ENCODE peak calls at places on chromosomes 6 and 20, in four cellular contexts. One of them, this sample, is unnamed. For H3K36me3, the result is how much of the 10 kb centered on the place peaks cover.

GRCh38 chr6:148926478-148926877 is 179.6 kb downstream of the UST start:
- DNase-seq in CD8-positive, alpha-beta T cell: no peak
- DNase-seq in tibial artery: peak
- DNase-seq in iPS DF 6.9: no peak
- DNase-seq in this sample: no peak

GRCh38 chr20:61935926-61936700 is 129.6 kb downstream of the TAF4 start:
- DNase-seq in iPS DF 6.9: no peak
- DNase-seq in CD8-positive, alpha-beta T cell: no peak
- DNase-seq in tibial artery: peak
- DNase-seq in this sample: no peak

GRCh38 chr6:111105578-111105977 is 18.3 kb downstream of the SLC16A10 start:
- DNase-seq in tibial artery: no peak
- DNase-seq in iPS DF 6.9: no peak
- DNase-seq in CD8-positive, alpha-beta T cell: no peak
- DNase-seq in this sample: peak

GRCh38 chr6:137892271-137892708 is 25.2 kb downstream of the TNFAIP3 start:
- DNase-seq in iPS DF 6.9: no peak
- DNase-seq in CD8-positive, alpha-beta T cell: no peak
- DNase-seq in tibial artery: no peak
- DNase-seq in this sample: no peak

GRCh38 chr6:148548065-148548748 is 198.6 kb upstream of the UST start:
- DNase-seq in tibial artery: no peak
- DNase-seq in CD8-positive, alpha-beta T cell: no peak
- DNase-seq in iPS DF 6.9: no peak
- DNase-seq in this sample: no peak

GRCh38 chr6:144265061-144265357 is 20.1 kb upstream of the UTRN start:
- DNase-seq in CD8-positive, alpha-beta T cell: no peak
- DNase-seq in iPS DF 6.9: no peak
- DNase-seq in tibial artery: no peak
- DNase-seq in this sample: no peak

GRCh38 chr6:109381007-109381746 is 1.1 kb downstream of the CD164 start:
- DNase-seq in tibial artery: no peak
- DNase-seq in CD8-positive, alpha-beta T cell: no peak
- DNase-seq in iPS DF 6.9: no peak
- DNase-seq in this sample: no peak

GRCh38 chr6:147852772-147853171 is 344.3 kb downstream of the SAMD5 start:
- DNase-seq in tibial artery: no peak
- DNase-seq in iPS DF 6.9: no peak
- DNase-seq in CD8-positive, alpha-beta T cell: no peak
- DNase-seq in this sample: no peak

GRCh38 chr6:82248233-82248735 is 740 bp upstream of the IBTK start:
- DNase-seq in tibial artery: no peak
- DNase-seq in iPS DF 6.9: no peak
- DNase-seq in CD8-positive, alpha-beta T cell: no peak
- DNase-seq in this sample: no peak

GRCh38 chr6:73451166-73452106 is 661 bp downstream of the CGAS start:
- DNase-seq in CD8-positive, alpha-beta T cell: peak
- DNase-seq in iPS DF 6.9: no peak
- DNase-seq in tibial artery: peak
- DNase-seq in this sample: peak

GRCh38 chr6:165611294-165611693 is 51.7 kb downstream of the PDE10A start:
- DNase-seq in CD8-positive, alpha-beta T cell: no peak
- DNase-seq in iPS DF 6.9: no peak
- DNase-seq in tibial artery: no peak
- DNase-seq in this sample: no peak

GRCh38 chr6:166402582-166403277 is 20.0 kb upstream of the MPC1 start:
- DNase-seq in tibial artery: no peak
- DNase-seq in CD8-positive, alpha-beta T cell: no peak
- DNase-seq in iPS DF 6.9: no peak
- DNase-seq in this sample: no peak

GRCh38 chr6:150179030-150179429 is 36.2 kb downstream of the PPP1R14C start:
- DNase-seq in iPS DF 6.9: no peak
- DNase-seq in tibial artery: no peak
- DNase-seq in CD8-positive, alpha-beta T cell: no peak
- DNase-seq in this sample: no peak

GRCh38 chr6:101083533-101084172 is 202.5 kb upstream of the ASCC3 start:
- DNase-seq in CD8-positive, alpha-beta T cell: no peak
- DNase-seq in iPS DF 6.9: no peak
- DNase-seq in tibial artery: no peak
- DNase-seq in this sample: no peak

GRCh38 chr20:24701668-24702067 is 232.2 kb downstream of the SYNDIG1 start:
- DNase-seq in tibial artery: no peak
- DNase-seq in iPS DF 6.9: no peak
- DNase-seq in CD8-positive, alpha-beta T cell: no peak
- DNase-seq in this sample: no peak

GRCh38 chr6:130018830-130019795 is 732 bp downstream of the L3MBTL3 start:
- DNase-seq in tibial artery: peak
- DNase-seq in CD8-positive, alpha-beta T cell: peak
- DNase-seq in iPS DF 6.9: no peak
- DNase-seq in this sample: peak

GRCh38 chr6:130020892-130021483 is 2.6 kb downstream of the L3MBTL3 start:
- DNase-seq in iPS DF 6.9: no peak
- DNase-seq in tibial artery: peak
- DNase-seq in CD8-positive, alpha-beta T cell: peak
- DNase-seq in this sample: peak

GRCh38 chr6:130019796-130020105 is 1.4 kb downstream of the L3MBTL3 start:
- DNase-seq in iPS DF 6.9: no peak
- DNase-seq in CD8-positive, alpha-beta T cell: no peak
- DNase-seq in tibial artery: no peak
- DNase-seq in this sample: no peak

GRCh38 chr6:130018292-130018829 is at the start of gene L3MBTL3:
- DNase-seq in iPS DF 6.9: no peak
- DNase-seq in CD8-positive, alpha-beta T cell: peak
- DNase-seq in tibial artery: peak
- DNase-seq in this sample: peak

DNA sequence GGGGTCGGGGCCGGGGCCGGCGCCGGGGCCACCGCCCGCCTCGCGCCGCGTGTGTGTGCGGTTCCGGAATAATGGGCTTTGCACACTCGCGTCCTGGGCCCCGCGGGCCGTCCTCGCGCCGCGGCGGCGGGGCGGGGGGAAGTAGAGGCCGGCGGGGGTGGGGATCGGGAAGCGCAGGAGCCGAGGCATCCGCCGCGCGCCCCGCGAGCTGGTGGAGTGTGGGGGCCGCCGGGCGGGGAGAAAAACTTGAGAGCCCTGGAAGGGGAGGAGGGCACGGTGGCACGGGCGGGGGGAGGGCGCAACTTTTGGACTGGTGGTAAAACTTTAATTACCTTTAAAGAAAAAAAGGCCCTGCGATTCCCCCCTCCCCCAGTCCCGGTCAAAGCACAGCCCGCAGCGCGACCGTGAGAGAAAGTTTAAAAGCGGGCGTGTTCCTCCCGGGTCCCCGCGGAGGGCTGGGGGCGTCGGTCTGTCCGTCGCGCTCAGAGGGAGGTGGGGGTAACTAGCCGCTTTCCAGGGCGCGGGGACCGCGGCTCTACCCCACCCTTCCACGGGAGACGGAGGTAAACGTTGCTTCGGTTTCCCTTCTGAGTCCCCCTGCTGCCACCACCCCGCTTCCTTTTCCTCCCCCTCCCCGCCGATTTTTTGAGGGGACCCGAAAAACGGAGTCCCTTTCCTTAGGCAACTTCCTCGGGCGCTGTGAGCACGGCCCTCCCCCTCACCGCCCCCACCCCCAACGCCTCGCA is 1.9 kb downstream of the L3MBTL3 start:
- DNase-seq in CD8-positive, alpha-beta T cell: peak
- DNase-seq in iPS DF 6.9: no peak
- DNase-seq in tibial artery: peak
- DNase-seq in this sample: peak
- H3K27ac ChIP-seq in CD8-positive, alpha-beta T cell: peak
- H3K27ac ChIP-seq in iPS DF 6.9: no peak
- H3K27ac ChIP-seq in tibial artery: peak
- H3K27ac ChIP-seq in this sample: peak

GRCh38 chr6:83429269-83429668 is 1.6 kb downstream of the ME1 start:
- DNase-seq in CD8-positive, alpha-beta T cell: no peak
- DNase-seq in tibial artery: no peak
- DNase-seq in iPS DF 6.9: no peak
- DNase-seq in this sample: no peak
- H3K4me3 ChIP-seq in CD8-positive, alpha-beta T cell: no peak
- H3K4me3 ChIP-seq in tibial artery: peak
- H3K4me3 ChIP-seq in iPS DF 6.9: no peak
- H3K4me3 ChIP-seq in this sample: peak

GRCh38 chr6:158766621-158767435 is 52.3 kb downstream of the EZR start:
- DNase-seq in iPS DF 6.9: no peak
- DNase-seq in CD8-positive, alpha-beta T cell: no peak
- DNase-seq in tibial artery: no peak
- DNase-seq in this sample: no peak

GRCh38 chr6:158764188-158764849 is 54.8 kb downstream of the EZR start:
- DNase-seq in iPS DF 6.9: no peak
- DNase-seq in CD8-positive, alpha-beta T cell: no peak
- DNase-seq in tibial artery: no peak
- DNase-seq in this sample: no peak

GRCh38 chr6:158763440-158764187 is 55.6 kb downstream of the EZR start:
- DNase-seq in tibial artery: no peak
- DNase-seq in CD8-positive, alpha-beta T cell: no peak
- DNase-seq in iPS DF 6.9: no peak
- DNase-seq in this sample: no peak

GRCh38 chr6:158765509-158766068 is 53.6 kb downstream of the EZR start:
- DNase-seq in tibial artery: no peak
- DNase-seq in iPS DF 6.9: no peak
- DNase-seq in CD8-positive, alpha-beta T cell: no peak
- DNase-seq in this sample: no peak

DNA sequence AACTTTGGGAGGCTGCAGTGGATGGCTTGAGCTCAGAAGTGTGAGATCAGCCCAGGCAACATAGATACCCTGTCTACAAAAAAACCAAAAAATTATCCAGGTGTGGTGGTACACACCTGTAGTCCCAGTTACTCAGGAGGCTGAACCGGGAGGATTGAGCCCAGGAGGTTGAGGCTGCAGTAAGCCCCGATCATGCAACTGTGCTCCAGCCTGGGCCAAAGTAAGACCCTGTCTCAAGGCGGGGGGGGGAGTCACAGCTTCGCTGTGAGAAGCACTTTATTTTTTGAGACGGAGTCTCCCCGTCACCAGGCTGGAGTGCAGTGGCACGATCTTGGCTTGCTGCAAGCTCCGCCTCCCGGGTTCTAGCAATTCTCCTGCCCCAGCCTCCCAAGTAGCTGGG is 54.2 kb downstream of the EZR start:
- DNase-seq in iPS DF 6.9: no peak
- DNase-seq in tibial artery: no peak
- DNase-seq in CD8-positive, alpha-beta T cell: no peak
- DNase-seq in this sample: no peak
- H3K36me3 ChIP-seq in iPS DF 6.9: under half
- H3K36me3 ChIP-seq in tibial artery: under half
- H3K36me3 ChIP-seq in CD8-positive, alpha-beta T cell: under half
- H3K36me3 ChIP-seq in this sample: half or more

GRCh38 chr6:4320860-4321259 is 185.5 kb upstream of the ECI2 start:
- DNase-seq in iPS DF 6.9: no peak
- DNase-seq in CD8-positive, alpha-beta T cell: no peak
- DNase-seq in tibial artery: no peak
- DNase-seq in this sample: no peak
- H3K27ac ChIP-seq in iPS DF 6.9: no peak
- H3K27ac ChIP-seq in CD8-positive, alpha-beta T cell: no peak
- H3K27ac ChIP-seq in tibial artery: no peak
- H3K27ac ChIP-seq in this sample: no peak

GRCh38 chr6:136669299-136669699 is 119.1 kb upstream of the MAP7 start:
- DNase-seq in iPS DF 6.9: no peak
- DNase-seq in CD8-positive, alpha-beta T cell: no peak
- DNase-seq in tibial artery: no peak
- DNase-seq in this sample: no peak
- H3K4me3 ChIP-seq in iPS DF 6.9: no peak
- H3K4me3 ChIP-seq in CD8-positive, alpha-beta T cell: no peak
- H3K4me3 ChIP-seq in tibial artery: no peak
- H3K4me3 ChIP-seq in this sample: no peak

GRCh38 chr20:36796117-36796516 is 22.6 kb upstream of the DSN1 start:
- DNase-seq in CD8-positive, alpha-beta T cell: no peak
- DNase-seq in tibial artery: no peak
- DNase-seq in iPS DF 6.9: no peak
- DNase-seq in this sample: no peak
- H3K36me3 ChIP-seq in CD8-positive, alpha-beta T cell: under half
- H3K36me3 ChIP-seq in tibial artery: half or more
- H3K36me3 ChIP-seq in iPS DF 6.9: under half
- H3K36me3 ChIP-seq in this sample: under half

GRCh38 chr6:157185171-157185570 is 138.1 kb downstream of the TMEM242 start:
- DNase-seq in tibial artery: no peak
- DNase-seq in iPS DF 6.9: no peak
- DNase-seq in CD8-positive, alpha-beta T cell: no peak
- DNase-seq in this sample: no peak
- H3K27ac ChIP-seq in tibial artery: no peak
- H3K27ac ChIP-seq in iPS DF 6.9: no peak
- H3K27ac ChIP-seq in CD8-positive, alpha-beta T cell: no peak
- H3K27ac ChIP-seq in this sample: no peak

GRCh38 chr6:41416165-41416837 is 80.9 kb downstream of the NCR2 start:
- DNase-seq in tibial artery: no peak
- DNase-seq in iPS DF 6.9: no peak
- DNase-seq in CD8-positive, alpha-beta T cell: no peak
- DNase-seq in this sample: no peak
- H3K4me3 ChIP-seq in tibial artery: no peak
- H3K4me3 ChIP-seq in iPS DF 6.9: no peak
- H3K4me3 ChIP-seq in CD8-positive, alpha-beta T cell: no peak
- H3K4me3 ChIP-seq in this sample: no peak

GRCh38 chr6:44253307-44254101 is 3.8 kb downstream of the SLC35B2 start:
- DNase-seq in iPS DF 6.9: no peak
- DNase-seq in CD8-positive, alpha-beta T cell: no peak
- DNase-seq in tibial artery: no peak
- DNase-seq in this sample: no peak

GRCh38 chr6:44250718-44251123 is 3.8 kb downstream of the HSP90AB1 start:
- DNase-seq in tibial artery: no peak
- DNase-seq in CD8-positive, alpha-beta T cell: no peak
- DNase-seq in iPS DF 6.9: no peak
- DNase-seq in this sample: no peak

GRCh38 chr6:44254201-44254956 is 2.9 kb downstream of the SLC35B2 start:
- DNase-seq in tibial artery: no peak
- DNase-seq in iPS DF 6.9: no peak
- DNase-seq in CD8-positive, alpha-beta T cell: no peak
- DNase-seq in this sample: peak

GRCh38 chr6:44250067-44250717 is 3.3 kb downstream of the HSP90AB1 start:
- DNase-seq in iPS DF 6.9: no peak
- DNase-seq in CD8-positive, alpha-beta T cell: no peak
- DNase-seq in tibial artery: no peak
- DNase-seq in this sample: no peak

DNA sequence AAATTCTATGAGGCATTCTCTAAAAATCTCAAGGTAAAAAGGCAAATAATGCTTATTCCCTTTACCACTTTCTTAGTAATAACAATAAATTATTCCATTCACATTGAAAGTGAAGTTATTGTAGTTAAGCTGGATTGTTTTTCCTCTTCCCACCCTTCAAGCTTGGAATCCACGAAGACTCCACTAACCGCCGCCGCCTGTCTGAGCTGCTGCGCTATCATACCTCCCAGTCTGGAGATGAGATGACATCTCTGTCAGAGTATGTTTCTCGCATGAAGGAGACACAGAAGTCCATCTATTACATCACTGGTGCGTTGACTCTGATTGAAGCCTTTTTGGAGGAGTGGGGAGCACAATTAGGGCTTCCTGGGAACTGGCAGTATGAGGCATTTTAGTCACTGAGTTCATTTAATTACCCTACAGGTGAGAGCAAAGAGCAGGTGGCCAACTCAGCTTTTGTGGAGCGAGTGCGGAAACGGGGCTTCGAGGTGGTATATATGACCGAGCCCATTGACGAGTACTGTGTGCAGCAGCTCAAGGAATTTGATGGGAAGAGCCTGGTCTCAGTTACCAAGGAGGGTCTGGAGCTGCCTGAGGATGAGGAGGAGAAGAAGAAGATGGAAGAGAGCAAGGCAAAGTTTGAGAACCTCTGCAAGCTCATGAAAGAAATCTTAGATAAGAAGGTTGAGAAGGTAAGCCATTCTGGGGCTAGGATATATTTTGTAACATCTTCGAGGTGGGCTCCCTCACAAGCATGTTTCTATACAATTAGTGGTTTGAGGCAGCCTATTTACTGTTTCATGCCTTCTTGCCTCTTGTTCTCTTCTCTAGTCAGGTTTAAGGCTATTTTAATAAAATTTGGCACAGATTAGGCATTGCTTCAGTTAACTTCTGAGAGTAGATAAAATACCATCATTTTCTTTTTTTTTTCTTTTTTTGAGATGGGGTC is 4.9 kb downstream of the HSP90AB1 start:
- DNase-seq in tibial artery: no peak
- DNase-seq in CD8-positive, alpha-beta T cell: no peak
- DNase-seq in iPS DF 6.9: no peak
- DNase-seq in this sample: peak
- H3K36me3 ChIP-seq in tibial artery: half or more
- H3K36me3 ChIP-seq in CD8-positive, alpha-beta T cell: half or more
- H3K36me3 ChIP-seq in iPS DF 6.9: half or more
- H3K36me3 ChIP-seq in this sample: under half